ENCODE peak calls at places on chromosomes 5 and 9, in four cellular contexts. B is A549, E is GM12878, K is HepG2. F is an unnamed sample.

GRCh38 chr5:52989025-52989780 is at the start of gene ITGA2:
- DNase-seq in B (peak), E (no peak), K (peak), F (peak)

GRCh38 chr9:89448381-89448780 is 49.5 kb downstream of the SEMA4D start:
- DNase-seq in B (no peak), E (no peak), K (no peak), F (no peak)

GRCh38 chr9:95981741-95982390 is 106.4 kb downstream of the ERCC6L2 start:
- DNase-seq in B (no peak), E (no peak), K (no peak), F (no peak)

GRCh38 chr5:180340856-180341255 is 12.3 kb downstream of the GFPT2 start:
- DNase-seq in B (no peak), E (no peak), K (no peak), F (no peak)

GRCh38 chr5:54845567-54845941 is 139.8 kb downstream of the ESM1 start:
- DNase-seq in B (no peak), E (no peak), K (no peak), F (peak)

GRCh38 chr9:24245988-24246387 is 299.7 kb downstream of the IZUMO3 start:
- DNase-seq in B (peak), E (no peak), K (no peak), F (peak)

GRCh38 chr5:156920042-156920860 is 42.8 kb downstream of the TIMD4 start:
- DNase-seq in B (no peak), E (peak), K (no peak), F (no peak)

GRCh38 chr5:171750316-171750788 is 35.3 kb upstream of the SMIM23 start:
- DNase-seq in B (peak), E (no peak), K (peak), F (peak)

GRCh38 chr5:91670565-91670964 is 287.4 kb upstream of the ARRDC3 start:
- DNase-seq in B (no peak), E (no peak), K (no peak), F (no peak)

GRCh38 chr5:19270153-19270552 is 717.8 kb downstream of the CDH18 start:
- DNase-seq in B (no peak), E (no peak), K (no peak), F (no peak)

GRCh38 chr5:14665110-14665822 is 748 bp downstream of the OTULIN start:
- DNase-seq in B (peak), E (no peak), K (peak), F (peak)

GRCh38 chr5:71666321-71666720 is 52.8 kb upstream of the CARTPT start:
- DNase-seq in B (no peak), E (no peak), K (no peak), F (no peak)

GRCh38 chr5:114782869-114783268 is 386.8 kb downstream of the TRIM36 start:
- DNase-seq in B (peak), E (no peak), K (no peak), F (no peak)

GRCh38 chr9:22374021-22374420 is 72.6 kb upstream of the DMRTA1 start:
- DNase-seq in B (no peak), E (no peak), K (no peak), F (no peak)

GRCh38 chr5:38670066-38670465 is 113.6 kb upstream of the LIFR start:
- DNase-seq in B (no peak), E (no peak), K (no peak), F (no peak)

GRCh38 chr5:38663276-38663675 is 106.8 kb upstream of the LIFR start:
- DNase-seq in B (no peak), E (no peak), K (no peak), F (no peak)

GRCh38 chr5:38670878-38671277 is 114.4 kb upstream of the LIFR start:
- DNase-seq in B (no peak), E (no peak), K (no peak), F (no peak)

GRCh38 chr5:38666668-38667498 is 110.4 kb upstream of the LIFR start:
- DNase-seq in B (peak), E (no peak), K (peak), F (peak)

DNA sequence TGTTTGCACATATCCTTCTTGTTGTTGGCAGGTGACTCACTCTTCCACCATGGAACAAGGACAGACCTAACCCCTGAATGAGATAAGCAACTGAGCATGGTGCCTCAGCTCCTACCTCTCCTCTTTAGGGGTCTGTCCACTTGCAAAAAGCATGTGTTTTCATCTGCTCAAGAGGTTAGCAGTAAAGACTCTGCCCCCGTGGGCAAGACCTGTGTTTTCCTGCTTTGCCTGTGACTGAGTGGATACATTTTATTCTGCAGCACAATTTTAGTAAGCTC is 111.0 kb upstream of the LIFR start:
- DNase-seq in B (no peak), E (no peak), K (no peak), F (no peak)
- TF ChIP-seq POLR2A in B (no peak), E (no peak), K (no peak), F (no peak)

DNA sequence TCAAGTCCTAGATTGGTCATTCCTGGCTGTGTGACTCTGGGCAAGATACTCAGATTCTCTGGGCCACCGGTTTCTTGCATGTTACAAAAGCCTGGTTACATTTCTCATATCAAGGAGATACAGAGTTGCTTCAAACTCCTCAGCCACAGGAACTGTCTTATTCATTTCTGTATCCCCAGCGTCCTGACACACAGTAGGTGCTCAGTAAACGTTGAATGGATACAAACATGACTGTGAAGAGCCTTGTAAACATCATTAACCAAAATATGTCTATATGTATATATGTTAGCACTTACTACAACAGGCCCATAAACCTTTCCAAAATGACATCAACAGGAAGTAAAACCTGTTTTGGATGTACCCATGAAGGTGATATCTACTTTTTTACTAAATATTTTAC is 1.6 kb downstream of the CLTB start:
- DNase-seq in B (no peak), E (no peak), K (no peak), F (no peak)
- H3K4me3 ChIP-seq in B (no peak), E (no peak), K (no peak), F (no peak)

DNA sequence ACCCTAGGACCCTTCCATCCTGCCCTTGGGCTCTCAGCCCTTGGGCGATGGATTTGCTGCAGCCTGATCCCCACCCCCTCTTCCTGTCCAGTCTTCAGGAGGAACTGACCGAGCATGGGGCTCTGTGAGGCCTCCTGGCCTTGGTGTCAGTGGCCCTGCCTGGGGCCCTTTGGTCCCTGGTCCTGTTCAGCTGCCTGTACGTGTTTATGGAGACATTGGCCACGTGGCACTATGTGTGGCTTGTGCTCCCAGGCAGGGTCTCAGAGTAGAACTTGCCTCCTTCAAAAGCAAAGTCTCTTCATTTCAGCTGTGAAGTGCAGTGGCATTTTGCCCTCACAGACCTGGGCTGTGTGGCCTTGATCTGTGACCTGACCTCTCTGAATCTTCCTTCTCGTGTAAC is 11.1 kb downstream of the FCN2 start:
- DNase-seq in B (no peak), E (no peak), K (no peak), F (peak)
- TF ChIP-seq MYC in B (no peak), E (no peak), K (no peak), F (no peak)

GRCh38 chr5:8013951-8014844 is 145.2 kb downstream of the MTRR start:
- DNase-seq in B (no peak), E (no peak), K (no peak), F (no peak)
- TF ChIP-seq POLR2A in B (no peak), E (no peak), K (no peak), F (no peak)

DNA sequence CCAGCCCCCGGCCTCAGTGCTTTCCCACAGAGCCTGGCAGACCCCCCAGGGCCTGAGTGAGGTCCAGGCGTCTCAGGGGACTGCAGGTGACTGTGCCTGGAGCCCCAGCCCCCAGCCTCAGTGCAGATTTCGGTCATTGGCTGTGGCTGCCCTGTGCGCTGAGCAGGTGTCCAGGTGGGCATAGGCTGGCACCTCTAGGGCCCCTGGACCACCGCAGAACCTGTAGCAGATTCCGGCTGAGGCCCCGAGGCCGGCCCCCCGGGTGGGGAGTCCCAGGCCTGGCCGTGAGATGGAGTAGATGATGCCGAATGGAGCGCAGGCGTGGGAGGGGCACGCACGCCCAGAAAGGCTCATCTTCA is 12.1 kb downstream of the EXD3 start:
- DNase-seq in B (no peak), E (no peak), K (no peak), F (no peak)
- H3K4me3 ChIP-seq in B (peak), E (no peak), K (no peak), F (no peak)

DNA sequence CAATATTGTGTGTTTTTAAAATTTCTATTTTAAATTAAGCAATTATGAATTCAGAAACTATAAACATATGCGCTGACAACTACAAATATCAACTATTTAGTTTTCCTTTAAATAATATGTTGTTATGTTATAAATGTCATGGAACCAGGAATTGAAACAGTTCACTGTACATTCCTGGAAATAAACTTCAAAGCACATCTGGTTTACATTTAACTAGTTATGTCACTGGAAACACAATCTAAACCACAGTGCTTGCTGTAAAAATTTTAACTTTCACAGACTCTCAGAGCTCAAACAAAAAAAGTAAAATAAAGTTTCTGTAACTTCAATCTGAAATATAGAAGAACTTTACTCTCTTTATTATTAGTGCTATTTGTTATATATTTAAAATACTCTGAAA is 179.2 kb downstream of the FBN2 start:
- DNase-seq in B (no peak), E (no peak), K (no peak), F (no peak)
- TF ChIP-seq MYC in B (no peak), E (no peak), K (no peak), F (no peak)

DNA sequence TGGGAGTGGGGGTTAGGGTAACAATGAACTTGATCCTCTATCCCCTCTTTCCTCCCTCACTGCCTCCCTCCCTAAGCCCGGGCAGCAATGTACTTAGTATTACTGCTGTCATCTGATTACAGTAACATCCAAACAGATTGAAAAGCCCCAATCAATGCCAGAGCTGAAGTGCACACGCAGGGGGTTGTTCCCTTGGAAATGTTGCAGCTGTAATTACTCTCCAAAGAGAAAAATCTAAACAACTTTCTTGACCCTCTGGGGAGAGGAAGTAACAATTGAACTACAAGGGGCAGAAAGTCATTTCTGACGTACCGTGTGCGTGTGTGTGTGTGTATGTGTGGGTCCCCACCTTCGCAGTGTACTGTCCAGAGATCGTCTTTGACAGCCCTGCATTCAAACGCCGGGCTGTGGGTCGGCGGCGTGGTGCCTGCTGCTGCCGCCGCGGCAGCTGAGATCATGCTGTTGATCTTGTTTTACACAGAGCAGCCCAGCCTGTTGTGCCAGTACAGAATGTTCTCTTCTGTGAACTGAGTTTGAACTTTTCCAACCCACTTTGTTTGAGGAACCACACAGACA is 66.0 kb upstream of the KLF9 start:
- DNase-seq in B (no peak), E (no peak), K (no peak), F (no peak)
- TF ChIP-seq POLR2A in B (no peak), E (no peak), K (no peak), F (no peak)

F was measured in NB4.